ENCODE peak calls at places on chromosomes 7 and 10, in six cellular contexts. U, V, F, Z, X and S are unnamed samples.

GRCh38 chr10:100655760-100656421 is 89.5 kb upstream of the PAX2 start:
- DNase-seq in U (no peak), Z (no peak), F (no peak), X (peak), V (peak), S (no peak)

GRCh38 chr7:137449016-137449415 is 105.5 kb upstream of the PTN start:
- DNase-seq in F (no peak), U (no peak), V (no peak), X (no peak), Z (no peak), S (no peak)

GRCh38 chr7:43572516-43573049 is 10.3 kb upstream of the STK17A start:
- DNase-seq in F (peak), U (no peak), V (no peak), X (no peak), Z (peak), S (peak)

GRCh38 chr7:50632561-50633413 is 67.6 kb upstream of the DDC start:
- DNase-seq in Z (peak), F (no peak), X (peak), V (no peak), U (peak), S (peak)

GRCh38 chr7:51785171-51785570 is 468.6 kb upstream of the COBL start:
- DNase-seq in Z (no peak), V (no peak), X (no peak), F (no peak), U (no peak), S (no peak)

GRCh38 chr7:97639036-97639435 is 92.8 kb upstream of the TAC1 start:
- DNase-seq in Z (no peak), X (no peak), V (no peak), F (no peak), U (no peak), S (no peak)

GRCh38 chr10:89645742-89646172 is 715 bp upstream of the PANK1 start:
- DNase-seq in F (no peak), X (no peak), V (no peak), Z (no peak), U (peak), S (peak)

GRCh38 chr10:91635401-91636400 is 2.8 kb upstream of the PPP1R3C start:
- DNase-seq in X (peak), F (no peak), Z (peak), U (peak), V (no peak), S (peak)

GRCh38 chr10:29748109-29748650 is 113.4 kb upstream of the SVIL start:
- DNase-seq in V (no peak), Z (no peak), X (no peak), F (no peak), U (no peak), S (no peak)

GRCh38 chr7:56121440-56121839 is 5.2 kb upstream of the NUPR2 start:
- DNase-seq in Z (no peak), X (no peak), F (no peak), V (no peak), U (no peak), S (no peak)

GRCh38 chr7:76515999-76516443 is 5.7 kb downstream of the UPK3B start:
- DNase-seq in X (peak), U (peak), V (no peak), F (no peak), Z (no peak), S (peak)

GRCh38 chr10:69696073-69696731 is 66.2 kb downstream of the FAM241B start:
- DNase-seq in Z (peak), V (no peak), F (no peak), X (no peak), U (peak), S (no peak)

GRCh38 chr7:51647931-51648351 is 331.3 kb upstream of the COBL start:
- DNase-seq in V (no peak), Z (no peak), U (peak), X (peak), F (no peak), S (peak)

GRCh38 chr10:27998178-27998953 is 513 bp downstream of the ODAD2 start:
- DNase-seq in Z (no peak), V (peak), F (no peak), U (no peak), X (peak), S (peak)

GRCh38 chr10:3486346-3487065 is 298.5 kb downstream of the KLF6 start:
- DNase-seq in X (peak), U (peak), F (no peak), V (no peak), Z (peak), S (peak)

GRCh38 chr10:47159361-47160228 is 140.4 kb upstream of the GDF10 start:
- DNase-seq in V (peak), Z (no peak), X (peak), F (peak), U (no peak), S (no peak)

DNA sequence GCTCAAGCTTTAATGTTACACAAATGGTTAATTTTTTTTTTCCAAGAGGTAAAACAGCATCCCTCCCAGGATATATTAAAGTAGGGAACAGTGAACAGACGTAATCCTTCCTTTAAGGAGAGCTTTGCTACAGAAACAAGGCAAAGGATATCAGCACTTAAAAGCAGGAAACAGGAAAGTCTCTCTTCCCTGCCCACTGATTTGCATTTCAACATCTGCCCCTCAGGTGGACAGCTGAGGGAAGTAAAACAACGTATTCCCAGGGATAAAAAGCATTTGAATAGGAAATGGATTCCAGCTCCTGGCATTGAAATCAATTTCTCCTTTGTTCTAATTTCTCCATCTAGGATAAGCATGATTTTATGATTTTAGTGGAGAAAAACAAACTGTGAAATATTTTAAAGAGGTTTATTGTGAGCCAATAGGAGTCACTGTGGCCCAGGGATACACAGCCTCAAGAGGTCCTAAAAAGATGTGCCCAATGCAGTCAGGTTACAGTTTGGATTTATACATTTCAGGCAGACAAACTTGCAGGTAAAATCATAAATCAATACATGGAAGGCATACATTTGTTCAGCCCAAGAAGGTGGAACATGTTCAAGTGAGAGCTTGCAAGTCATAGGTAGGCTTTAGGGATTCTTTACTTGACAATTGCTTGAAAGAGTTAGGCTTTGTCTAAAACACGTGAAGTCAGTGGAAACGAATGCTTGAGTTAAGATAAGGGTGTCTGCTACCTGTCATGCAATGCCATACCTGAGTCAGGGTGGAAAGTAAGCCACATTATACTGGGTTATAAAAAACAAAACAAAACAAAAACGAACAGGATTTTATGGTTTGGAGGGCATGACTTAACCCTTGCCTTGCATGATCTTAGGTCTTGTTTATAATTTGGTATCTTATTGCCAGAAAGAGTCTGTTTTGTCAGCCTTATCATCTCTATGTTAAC is 286.2 kb upstream of the VWC2 start:
- DNase-seq in V (no peak), F (no peak), U (no peak), Z (no peak), X (no peak), S (no peak)
- H3K27ac ChIP-seq in V (no peak), F (no peak), U (no peak), Z (no peak), X (no peak), S (no peak)

DNA sequence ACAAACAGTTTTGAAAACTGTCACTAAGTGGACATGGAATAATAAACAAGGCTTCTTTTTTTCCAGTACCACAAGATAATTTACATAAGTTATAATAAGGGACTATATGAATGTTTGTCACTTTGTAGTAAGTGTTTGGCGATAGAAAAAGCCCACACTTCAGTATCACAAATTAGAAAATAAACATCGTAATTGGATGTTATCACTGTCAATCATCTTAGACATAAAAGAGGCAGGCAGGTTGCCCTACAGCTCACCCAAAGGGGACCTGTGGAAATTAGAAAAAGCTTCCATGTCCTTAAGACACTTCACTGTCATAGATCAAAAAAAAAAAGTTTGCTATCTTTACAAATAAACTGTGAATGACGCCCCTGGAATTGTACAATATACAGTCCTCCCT is 3.6 kb upstream of the NOC3L start:
- DNase-seq in U (no peak), V (no peak), X (no peak), Z (no peak), F (no peak), S (no peak)
- TF ChIP-seq POLR2AphosphoS5 in U (no peak), V (no peak), X (no peak), Z (no peak), F (no peak), S (no peak)

GRCh38 chr10:49113741-49114141 is 1.6 kb downstream of the VSTM4 start:
- DNase-seq in V (no peak), Z (no peak), U (no peak), F (no peak), X (no peak), S (no peak)
- H3K4me3 ChIP-seq in V (no peak), Z (no peak), U (no peak), F (peak), X (no peak), S (no peak)

GRCh38 chr10:21514808-21515580 is 10.5 kb downstream of the SKIDA1 start:
- DNase-seq in Z (no peak), F (no peak), V (no peak), X (no peak), U (no peak), S (no peak)
- H3K27ac ChIP-seq in Z (no peak), F (peak), V (no peak), X (no peak), U (no peak), S (no peak)

GRCh38 chr10:15419279-15419874 is 48.3 kb upstream of the FAM171A1 start:
- DNase-seq in Z (peak), V (no peak), U (peak), F (no peak), X (peak), S (peak)
- TF ChIP-seq POLR2AphosphoS5 in Z (no peak), V (no peak), U (no peak), F (no peak), X (no peak), S (no peak)

GRCh38 chr10:59513558-59513957 is 151.2 kb upstream of the FAM13C start:
- DNase-seq in U (no peak), X (peak), V (no peak), Z (no peak), F (no peak), S (no peak)

GRCh38 chr10:59512951-59513350 is 150.6 kb upstream of the FAM13C start:
- DNase-seq in X (peak), Z (no peak), U (no peak), V (no peak), F (no peak), S (no peak)

GRCh38 chr10:59523843-59524242 is 161.5 kb upstream of the FAM13C start:
- DNase-seq in F (no peak), Z (no peak), U (no peak), V (no peak), X (no peak), S (no peak)

GRCh38 chr10:59517961-59518360 is 155.6 kb upstream of the FAM13C start:
- DNase-seq in V (no peak), Z (no peak), U (no peak), F (no peak), X (no peak), S (no peak)
- H3K4me3 ChIP-seq in V (no peak), Z (no peak), U (no peak), F (no peak), X (no peak), S (no peak)